ENCODE peak calls at places on chromosomes 3 and 15, in five cellular contexts. K, N, R, H and U are unnamed samples.

GRCh38 chr3:61008168-61008737 is 243.0 kb downstream of the FHIT start:
- DNase-seq in N (no peak), H (no peak), K (no peak), R (no peak), U (no peak)

GRCh38 chr3:76369170-76369569 is 583.8 kb upstream of the ZNF717 start:
- DNase-seq in N (no peak), K (no peak), H (no peak), R (no peak), U (peak)

GRCh38 chr3:183149915-183150825 is 12.4 kb downstream of the LAMP3 start:
- DNase-seq in K (no peak), N (no peak), R (peak), H (no peak), U (no peak)

GRCh38 chr15:76576526-76577279 is 240.1 kb downstream of the ISL2 start:
- DNase-seq in R (peak), H (no peak), K (peak), N (peak), U (peak)

GRCh38 chr3:126367316-126367805 is 10.2 kb upstream of the KLF15 start:
- DNase-seq in K (peak), R (no peak), H (no peak), N (peak), U (no peak)

GRCh38 chr15:70249616-70250015 is 151.9 kb upstream of the TLE3 start:
- DNase-seq in K (no peak), H (no peak), N (no peak), R (no peak), U (no peak)

GRCh38 chr15:89515477-89515876 is 19.1 kb upstream of the RHCG start:
- DNase-seq in H (no peak), K (no peak), N (no peak), R (no peak), U (no peak)

GRCh38 chr3:73037369-73037699 is 24.1 kb upstream of the EBLN2 start:
- DNase-seq in N (no peak), R (peak), K (no peak), H (no peak), U (peak)

GRCh38 chr15:27592036-27592725 is 506.9 kb downstream of the OCA2 start:
- DNase-seq in R (no peak), K (no peak), H (peak), N (no peak), U (peak)

GRCh38 chr15:67114846-67115521 is 49.6 kb downstream of the SMAD3 start:
- DNase-seq in H (no peak), K (no peak), N (no peak), R (no peak), U (peak)

GRCh38 chr3:131223373-131224289 is 157.9 kb upstream of the NUDT16 start:
- DNase-seq in R (no peak), N (no peak), H (no peak), K (no peak), U (no peak)

GRCh38 chr3:115766587-115767492 is 143.5 kb downstream of the GAP43 start:
- DNase-seq in H (peak), N (no peak), K (no peak), R (peak), U (peak)

GRCh38 chr15:71611721-71612016 is 198.7 kb upstream of the NR2E3 start:
- DNase-seq in H (no peak), K (no peak), N (no peak), R (no peak), U (no peak)

GRCh38 chr3:34260266-34260990 is 462.0 kb downstream of the PDCD6IP start:
- DNase-seq in R (peak), K (peak), N (peak), H (peak), U (peak)

GRCh38 chr3:25664066-25664809 is 469 bp downstream of the TOP2B start:
- DNase-seq in N (peak), R (peak), K (peak), H (peak), U (peak)

GRCh38 chr3:186057594-186057993 is 51.3 kb downstream of the ETV5 start:
- DNase-seq in K (no peak), H (no peak), N (no peak), R (peak), U (peak)

GRCh38 chr3:186054481-186055399 is 54.1 kb downstream of the ETV5 start:
- DNase-seq in N (no peak), K (no peak), H (no peak), R (no peak), U (no peak)

GRCh38 chr3:186052096-186052495 is 56.8 kb downstream of the ETV5 start:
- DNase-seq in H (no peak), K (no peak), N (no peak), R (no peak), U (no peak)

GRCh38 chr3:186058225-186058624 is 50.7 kb downstream of the ETV5 start:
- DNase-seq in H (no peak), R (no peak), K (no peak), N (no peak), U (no peak)

DNA sequence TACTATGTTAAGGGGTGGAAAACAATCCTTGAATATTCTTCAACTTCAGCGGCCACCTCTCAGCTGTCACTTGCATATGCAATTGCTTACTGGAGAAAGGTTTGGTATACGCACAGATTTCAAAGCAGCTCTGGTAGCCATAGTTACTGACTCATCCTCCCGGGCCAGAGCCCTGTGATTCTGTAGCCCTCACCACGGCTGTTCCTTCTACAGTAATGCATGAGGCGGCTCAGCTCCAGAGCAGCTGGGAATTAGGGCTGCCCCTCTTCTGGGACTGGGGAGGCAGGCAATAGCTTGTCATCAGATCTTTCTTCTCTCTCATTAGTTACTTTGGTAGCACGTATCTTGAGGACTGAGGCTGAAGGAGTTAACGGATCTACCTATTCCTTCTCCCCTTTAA is 54.9 kb downstream of the ETV5 start:
- DNase-seq in K (no peak), N (no peak), R (no peak), H (peak), U (peak)
- H3K4me3 ChIP-seq in K (no peak), N (no peak), R (no peak), H (no peak), U (no peak)

GRCh38 chr3:123656241-123656640 is 71.4 kb upstream of the HACD2 start:
- DNase-seq in H (no peak), K (no peak), N (no peak), R (no peak), U (no peak)

GRCh38 chr3:123657578-123657977 is 72.7 kb upstream of the HACD2 start:
- DNase-seq in K (no peak), H (no peak), N (no peak), R (peak), U (no peak)

GRCh38 chr3:123657111-123657510 is 72.3 kb upstream of the HACD2 start:
- DNase-seq in H (no peak), R (no peak), N (no peak), K (no peak), U (no peak)

GRCh38 chr3:123655400-123655799 is 70.5 kb upstream of the HACD2 start:
- DNase-seq in K (no peak), N (no peak), H (no peak), R (no peak), U (no peak)

GRCh38 chr3:123656691-123657090 is 71.8 kb upstream of the HACD2 start:
- DNase-seq in N (no peak), K (no peak), R (no peak), H (peak), U (no peak)
- TF ChIP-seq CTCF in N (no peak), K (no peak), R (peak), H (peak), U (peak)

GRCh38 chr15:49712162-49712561 is 91.3 kb downstream of the DTWD1 start:
- DNase-seq in R (no peak), K (no peak), H (no peak), N (no peak), U (no peak)

GRCh38 chr15:49715701-49716100 is 94.9 kb downstream of the DTWD1 start:
- DNase-seq in K (no peak), R (no peak), N (no peak), H (no peak), U (no peak)

GRCh38 chr15:49712846-49713450 is 92.1 kb downstream of the DTWD1 start:
- DNase-seq in K (no peak), H (no peak), N (no peak), R (no peak), U (no peak)

GRCh38 chr15:49718234-49718633 is 97.4 kb downstream of the DTWD1 start:
- DNase-seq in N (no peak), K (no peak), H (no peak), R (peak), U (no peak)

GRCh38 chr15:49715213-49715612 is 94.4 kb downstream of the DTWD1 start:
- DNase-seq in H (no peak), N (no peak), K (no peak), R (no peak), U (no peak)
- H3K4me3 ChIP-seq in H (no peak), N (no peak), K (no peak), R (no peak), U (no peak)

GRCh38 chr15:37773111-37773860 is 161.2 kb upstream of the TMCO5A start:
- DNase-seq in R (peak), K (no peak), N (no peak), H (no peak), U (peak)

GRCh38 chr15:37765809-37766208 is 168.6 kb upstream of the TMCO5A start:
- DNase-seq in K (peak), N (no peak), R (no peak), H (no peak), U (peak)

GRCh38 chr15:37771462-37771861 is 163.0 kb upstream of the TMCO5A start:
- DNase-seq in N (no peak), R (peak), K (no peak), H (no peak), U (peak)

GRCh38 chr15:37764733-37765191 is 169.7 kb upstream of the TMCO5A start:
- DNase-seq in R (peak), N (peak), K (peak), H (peak), U (peak)

GRCh38 chr15:37767841-37768455 is 166.5 kb upstream of the TMCO5A start:
- DNase-seq in K (no peak), R (no peak), N (no peak), H (no peak), U (no peak)
- TF ChIP-seq CTCF in K (no peak), R (no peak), N (no peak), H (no peak), U (no peak)

GRCh38 chr3:59418836-59419235 is 369.0 kb upstream of the CFAP20DC start:
- DNase-seq in R (no peak), N (no peak), K (no peak), H (no peak), U (peak)
- H3K4me3 ChIP-seq in R (no peak), N (no peak), K (no peak), H (no peak), U (no peak)